ENCODE peak calls at places on chromosome 16, in ten cellular contexts. V is Peyer's patch; E is stimulated activated CD8-positive, alpha-beta memory T cell treated with anti-CD3 and anti-CD28 coated beads, Interleukin-4, amount 100 ng/mL, for 1 hour; W is cerebellar nuclear complex; U is stromal cell of bone marrow; P is esophagus squamous epithelium; X is mesothelial cell of epicardium; K is aorta; F is stimulated activated CD4-positive, alpha-beta T cell treated with anti-CD3 and anti-CD28 coated beads, Interleukin-4, amount 100 ng/mL, for 1 hour; L is tibial nerve. D is an unnamed sample.

GRCh38 chr16:67283039-67283825 is 3.9 kb downstream of the PLEKHG4 start:
- DNase-seq in X (no peak), E (no peak), F (no peak), W (no peak), V (no peak), L (no peak), P (no peak), U (no peak), K (no peak), D (no peak)

GRCh38 chr16:71916397-71916920 is 21.1 kb downstream of the IST1 start:
- DNase-seq in V (no peak), W (no peak), E (no peak), F (no peak), L (no peak), K (no peak), X (no peak), P (no peak), U (no peak), D (no peak)

GRCh38 chr16:79980650-79981521 is 380.3 kb upstream of the MAF start:
- DNase-seq in K (no peak), P (no peak), E (no peak), X (no peak), F (no peak), U (no peak), L (no peak), W (no peak), V (no peak), D (no peak)

GRCh38 chr16:2954228-2954627 is 9.8 kb upstream of the KREMEN2 start:
- DNase-seq in E (no peak), F (no peak), W (no peak), P (no peak), U (no peak), K (no peak), L (no peak), X (no peak), V (no peak), D (no peak)

GRCh38 chr16:67514382-67514828 is 14.2 kb upstream of the RIPOR1 start:
- DNase-seq in L (peak), X (peak), P (peak), V (peak), K (peak), W (no peak), U (peak), F (peak), E (peak), D (peak)

GRCh38 chr16:68216240-68216639 is 19.7 kb downstream of the ESRP2 start:
- DNase-seq in F (no peak), E (no peak), W (no peak), V (no peak), X (no peak), K (no peak), P (no peak), U (no peak), L (no peak), D (no peak)

GRCh38 chr16:67883146-67883871 is 1.4 kb upstream of the NRN1L start:
- DNase-seq in V (peak), E (no peak), X (no peak), K (no peak), F (no peak), P (no peak), W (no peak), L (no peak), U (no peak), D (no peak)

GRCh38 chr16:4064950-4065352 is 51.3 kb downstream of the ADCY9 start:
- DNase-seq in E (no peak), L (no peak), X (no peak), W (no peak), F (peak), V (no peak), K (no peak), P (no peak), U (no peak), D (peak)

GRCh38 chr16:30710971-30711370 is 12.0 kb downstream of the SRCAP start:
- DNase-seq in L (no peak), U (no peak), X (no peak), V (no peak), K (no peak), F (no peak), E (no peak), P (no peak), W (no peak), D (no peak)

GRCh38 chr16:86984975-86985655 is 332.1 kb downstream of the C16orf95 start:
- DNase-seq in E (no peak), U (no peak), V (no peak), F (no peak), W (no peak), K (no peak), L (no peak), X (no peak), P (no peak), D (no peak)

GRCh38 chr16:11556214-11556819 is 30.4 kb downstream of the LITAF start:
- DNase-seq in W (no peak), X (no peak), K (no peak), F (no peak), P (no peak), E (no peak), L (no peak), V (no peak), U (no peak), D (no peak)

GRCh38 chr16:88618182-88618955 is 20.0 kb upstream of the IL17C start:
- DNase-seq in K (no peak), X (no peak), L (no peak), F (no peak), E (no peak), U (no peak), P (no peak), W (no peak), V (no peak), D (no peak)

GRCh38 chr16:50521246-50521900 is 26.8 kb upstream of the NKD1 start:
- DNase-seq in V (no peak), L (no peak), K (no peak), U (no peak), P (no peak), E (no peak), F (no peak), X (no peak), W (no peak), D (no peak)